ENCODE peak calls at places on chromosome 5, in four cellular contexts. J, G, M and Z are unnamed samples.

GRCh38 chr5:1552469-1553255 is 28.9 kb upstream of the LPCAT1 start:
- DNase-seq in J (no peak), G (no peak), M (no peak), Z (no peak)

GRCh38 chr5:150734579-150735384 is 24.0 kb downstream of the DCTN4 start:
- DNase-seq in J (no peak), G (peak), M (no peak), Z (no peak)

GRCh38 chr5:93192683-93193082 is 388.3 kb downstream of the NR2F1-AS1 start:
- DNase-seq in J (no peak), G (no peak), M (no peak), Z (no peak)

GRCh38 chr5:84438456-84438855 is 53.8 kb upstream of the EDIL3 start:
- DNase-seq in J (no peak), G (no peak), M (no peak), Z (no peak)

GRCh38 chr5:132746592-132747063 is 598 bp upstream of the CCNI2 start:
- DNase-seq in J (no peak), G (no peak), M (no peak), Z (no peak)

GRCh38 chr5:53814819-53815218 is 254.4 kb downstream of the NDUFS4 start:
- DNase-seq in J (no peak), G (no peak), M (no peak), Z (no peak)

GRCh38 chr5:126591549-126591948 is 3.5 kb downstream of the ALDH7A1 start:
- DNase-seq in J (no peak), G (no peak), M (no peak), Z (no peak)

GRCh38 chr5:149426931-149427330 is 47.8 kb upstream of the IL17B start:
- DNase-seq in J (no peak), G (no peak), M (no peak), Z (no peak)

GRCh38 chr5:144183254-144183889 is 12.7 kb downstream of the KCTD16 start:
- DNase-seq in J (peak), G (no peak), M (no peak), Z (peak)

GRCh38 chr5:87769137-87769536 is 356.4 kb upstream of the CCNH start:
- DNase-seq in J (no peak), G (no peak), M (no peak), Z (no peak)

GRCh38 chr5:1182633-1183423 is 18.6 kb upstream of the SLC6A19 start:
- DNase-seq in J (no peak), G (no peak), M (no peak), Z (no peak)